ENCODE peak calls at places on chromosomes 11 and 22, in four cellular contexts. O, D, C and U are unnamed samples. For H3K4me1, the result is how much of the 10 kb centered on the place peaks cover.

GRCh38 chr22:22935546-22936157 is 48.0 kb downstream of the IGLL5 start:
- DNase-seq in O (no peak), D (no peak), C (peak), U (peak)

GRCh38 chr11:60918251-60918940 is 4.4 kb downstream of the TMEM109 start:
- DNase-seq in O (no peak), D (no peak), C (no peak), U (peak)

GRCh38 chr11:78350101-78350645 is 67.4 kb downstream of the GAB2 start:
- DNase-seq in O (no peak), D (peak), C (no peak), U (peak)

GRCh38 chr11:77968337-77968736 is 26.1 kb downstream of the INTS4 start:
- DNase-seq in O (no peak), D (no peak), C (no peak), U (no peak)

GRCh38 chr11:114197799-114198500 is 98.2 kb upstream of the NNMT start:
- DNase-seq in O (no peak), D (peak), C (no peak), U (no peak)

GRCh38 chr11:69658606-69659450 is 16.3 kb downstream of the LTO1 start:
- DNase-seq in O (no peak), D (peak), C (peak), U (no peak)

GRCh38 chr22:33835196-33835788 is 85.0 kb downstream of the LARGE1 start:
- DNase-seq in O (no peak), D (no peak), C (no peak), U (peak)

GRCh38 chr22:22770280-22770871 is 117.2 kb upstream of the IGLL5 start:
- DNase-seq in O (no peak), D (no peak), C (peak), U (peak)

GRCh38 chr22:23159287-23159622 is 14.0 kb downstream of the RAB36 start:
- DNase-seq in O (no peak), D (no peak), C (no peak), U (no peak)

GRCh38 chr22:42317691-42318547 is 47.5 kb upstream of the TCF20 start:
- DNase-seq in O (no peak), D (no peak), C (no peak), U (no peak)

GRCh38 chr11:45665206-45665932 is at the start of gene CHST1:
- DNase-seq in O (no peak), D (no peak), C (peak), U (no peak)

GRCh38 chr22:40739723-40740122 is 60.4 kb downstream of the MCHR1 start:
- DNase-seq in O (no peak), D (no peak), C (no peak), U (no peak)

GRCh38 chr22:35835267-35835997 is 117.8 kb downstream of the APOL5 start:
- DNase-seq in O (no peak), D (peak), C (no peak), U (peak)

GRCh38 chr22:27197071-27197470 is 539.7 kb downstream of the MIAT start:
- DNase-seq in O (no peak), D (no peak), C (no peak), U (no peak)

GRCh38 chr11:119854521-119854920 is 125.5 kb upstream of the NECTIN1 start:
- DNase-seq in O (no peak), D (no peak), C (no peak), U (no peak)

GRCh38 chr22:44578115-44578457 is 80.1 kb upstream of the RTL6 start:
- DNase-seq in O (no peak), D (no peak), C (no peak), U (no peak)

GRCh38 chr22:19765477-19766234 is 5.1 kb downstream of the TBX1 start:
- DNase-seq in O (no peak), D (no peak), C (peak), U (peak)

GRCh38 chr22:27219036-27219435 is 561.6 kb downstream of the MIAT start:
- DNase-seq in O (no peak), D (no peak), C (no peak), U (no peak)

GRCh38 chr11:117214404-117215110 is 15.4 kb downstream of the TAGLN start:
- DNase-seq in O (no peak), D (no peak), C (no peak), U (no peak)

GRCh38 chr22:38086001-38086845 is 2.2 kb upstream of the SLC16A8 start:
- DNase-seq in O (no peak), D (no peak), C (peak), U (no peak)

GRCh38 chr22:38087855-38088254 is 3.9 kb upstream of the SLC16A8 start:
- DNase-seq in O (no peak), D (no peak), C (no peak), U (no peak)

GRCh38 chr22:38089474-38089851 is 5.5 kb upstream of the SLC16A8 start:
- DNase-seq in O (no peak), D (no peak), C (no peak), U (no peak)

GRCh38 chr22:38086942-38087341 is 3.0 kb upstream of the SLC16A8 start:
- DNase-seq in O (no peak), D (no peak), C (no peak), U (no peak)

DNA sequence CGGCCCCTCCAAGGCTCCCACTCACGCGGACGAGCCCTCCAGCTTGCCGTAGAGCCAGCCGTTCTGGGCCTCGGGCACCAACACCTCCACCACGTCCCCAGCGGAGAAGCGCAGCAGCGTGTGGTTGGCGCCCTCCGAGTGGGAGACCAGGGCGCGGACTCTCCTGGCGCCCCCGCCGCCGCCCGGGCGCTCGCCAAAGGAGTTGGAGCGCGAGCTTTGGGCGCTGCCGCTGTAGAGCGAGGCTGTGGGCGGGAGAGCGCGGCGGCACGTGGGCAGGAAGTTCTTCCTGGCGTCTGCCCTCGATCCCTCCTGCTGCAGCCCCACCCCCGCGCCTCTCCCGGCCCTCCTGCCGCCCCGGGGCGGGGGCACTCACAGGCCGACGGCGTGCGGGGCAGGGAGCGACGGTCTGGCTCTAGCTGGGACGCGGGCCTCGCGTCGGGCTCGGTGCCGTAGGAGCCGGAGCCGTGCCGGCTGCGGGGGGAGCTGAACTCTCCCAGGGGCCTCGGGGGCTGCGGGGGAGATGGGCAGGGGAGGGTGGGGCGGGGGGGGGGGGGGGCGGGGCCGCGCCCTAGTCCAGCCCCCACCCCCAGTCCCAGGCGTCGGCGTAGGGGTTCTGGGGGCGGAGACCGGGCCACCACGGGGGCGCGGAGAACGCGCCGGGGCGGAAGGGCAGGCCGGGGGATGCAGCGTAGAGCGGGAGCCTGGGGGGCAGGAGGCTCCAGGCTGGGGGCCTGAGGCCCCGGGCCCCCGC is 4.9 kb upstream of the SLC16A8 start:
- DNase-seq in O (no peak), D (no peak), C (no peak), U (no peak)
- H2BK120ac ChIP-seq in O (no peak), D (no peak), C (no peak), U (peak)

GRCh38 chr11:118623291-118623655 is 15.9 kb downstream of the PHLDB1 start:
- DNase-seq in O (no peak), D (peak), C (no peak), U (no peak)
- H3K4me1 ChIP-seq in O (under half), D (under half), C (under half), U (under half)

DNA sequence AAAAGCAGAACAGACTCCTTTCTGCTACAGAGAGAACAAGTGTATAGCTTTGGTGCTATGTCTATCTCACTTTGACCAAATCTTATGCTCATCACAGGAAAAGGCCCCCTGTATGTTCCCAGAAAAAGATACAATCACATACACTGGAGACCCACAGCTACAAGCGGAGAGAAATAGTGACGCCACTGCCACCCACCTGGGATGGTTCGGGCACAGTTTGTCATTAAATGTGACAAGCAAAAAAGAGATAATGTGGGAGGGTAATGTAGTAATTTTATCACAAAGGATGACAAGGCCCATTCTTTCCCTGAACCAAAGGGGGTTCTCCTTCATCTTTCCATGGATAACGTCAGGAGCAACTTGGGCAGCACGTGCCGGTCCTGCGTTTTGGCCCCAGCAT is 32.0 kb downstream of the THOC5 start:
- DNase-seq in O (no peak), D (no peak), C (no peak), U (no peak)
- H3K56ac ChIP-seq in O (no peak), D (no peak), C (no peak), U (no peak)

GRCh38 chr11:47248304-47248663 is 330 bp downstream of the ACP2 start:
- DNase-seq in O (no peak), D (peak), C (no peak), U (no peak)
- H2BK120ac ChIP-seq in O (no peak), D (peak), C (no peak), U (no peak)

DNA sequence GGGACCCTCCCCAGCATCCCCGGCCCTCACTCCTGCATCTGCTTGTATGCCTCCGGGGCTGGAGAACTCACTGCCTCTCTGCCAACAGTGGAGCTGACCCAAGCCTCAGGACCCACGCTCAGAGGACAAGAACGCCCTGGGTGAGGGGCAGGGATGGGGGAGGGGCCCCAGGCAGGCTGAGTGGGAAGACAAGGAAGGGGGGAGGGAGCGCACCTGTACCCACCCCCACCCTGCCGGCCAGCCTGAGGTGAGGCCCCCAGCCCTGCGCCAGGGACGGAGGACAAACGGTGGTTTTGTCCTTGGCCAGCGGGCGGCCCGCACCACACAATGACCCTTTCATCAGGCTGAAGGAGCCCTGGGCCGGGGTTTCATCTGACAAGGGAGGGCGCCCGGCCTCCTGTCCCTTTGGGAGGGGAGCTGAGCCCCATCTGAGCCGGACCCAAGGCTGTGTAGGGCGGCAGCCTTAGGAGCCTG is 10.0 kb downstream of the WNT7B start:
- DNase-seq in O (no peak), D (no peak), C (no peak), U (no peak)
- H3K4me1 ChIP-seq in O (under half), D (under half), C (under half), U (under half)